ENCODE peak calls at places on chromosome 9, in six cellular contexts. A is A549, M is HepG2, R is K562, B is endothelial cell of umbilical vein, P is GM12878. O is an unnamed sample.

GRCh38 chr9:130371196-130371966 is 73.4 kb upstream of the ASS1 start:
- DNase-seq in R (no peak), A (no peak), B (no peak), M (no peak), P (no peak), O (no peak)

GRCh38 chr9:26800322-26800721 is 92.3 kb downstream of the CAAP1 start:
- DNase-seq in A (no peak), R (no peak), B (no peak), M (no peak), P (no peak), O (no peak)

GRCh38 chr9:84419203-84419602 is 78.6 kb upstream of the SLC28A3 start:
- DNase-seq in A (no peak), R (no peak), B (peak), P (no peak), M (no peak), O (peak)

GRCh38 chr9:121073038-121073437 is 1.7 kb upstream of the CNTRL start:
- DNase-seq in M (no peak), B (peak), A (no peak), R (no peak), P (no peak), O (peak)

GRCh38 chr9:105911104-105911911 is 217.0 kb downstream of the TMEM38B start:
- DNase-seq in P (no peak), B (no peak), A (no peak), M (peak), R (no peak), O (no peak)

GRCh38 chr9:36924071-36924470 is 110.0 kb downstream of the PAX5 start:
- DNase-seq in R (no peak), A (peak), M (peak), P (peak), B (peak), O (peak)

GRCh38 chr9:126301985-126302603 is 24.5 kb upstream of the MVB12B start:
- DNase-seq in R (peak), A (peak), M (peak), B (peak), P (no peak), O (peak)

GRCh38 chr9:121857941-121858340 is 206.5 kb downstream of the DAB2IP start:
- DNase-seq in R (no peak), M (no peak), A (no peak), B (no peak), P (no peak), O (no peak)

GRCh38 chr9:14618851-14619250 is 74.4 kb downstream of the ZDHHC21 start:
- DNase-seq in R (no peak), A (no peak), M (no peak), P (no peak), B (no peak), O (no peak)

GRCh38 chr9:35645736-35646582 is 4.8 kb downstream of the SIT1 start:
- DNase-seq in A (no peak), M (peak), P (no peak), R (peak), B (no peak), O (peak)

GRCh38 chr9:97501177-97501971 is at the start of gene TMOD1:
- DNase-seq in R (peak), M (peak), A (peak), B (peak), P (no peak), O (peak)
- TF ChIP-seq MYC in R (no peak), M (no peak), A (no peak), B (no peak), P (no peak), O (no peak)

GRCh38 chr9:107489687-107490605 is at the start of gene KLF4:
- DNase-seq in R (peak), M (peak), A (peak), B (peak), P (no peak), O (peak)
- TF ChIP-seq POLR2A in R (no peak), M (no peak), A (peak), B (peak), P (no peak), O (peak)

GRCh38 chr9:136138566-136138965 is 19.9 kb upstream of the TMEM250 start:
- DNase-seq in M (peak), P (no peak), A (no peak), R (peak), B (peak), O (peak)
- TF ChIP-seq MAX in M (no peak), P (no peak), A (no peak), R (no peak), B (no peak), O (no peak)

DNA sequence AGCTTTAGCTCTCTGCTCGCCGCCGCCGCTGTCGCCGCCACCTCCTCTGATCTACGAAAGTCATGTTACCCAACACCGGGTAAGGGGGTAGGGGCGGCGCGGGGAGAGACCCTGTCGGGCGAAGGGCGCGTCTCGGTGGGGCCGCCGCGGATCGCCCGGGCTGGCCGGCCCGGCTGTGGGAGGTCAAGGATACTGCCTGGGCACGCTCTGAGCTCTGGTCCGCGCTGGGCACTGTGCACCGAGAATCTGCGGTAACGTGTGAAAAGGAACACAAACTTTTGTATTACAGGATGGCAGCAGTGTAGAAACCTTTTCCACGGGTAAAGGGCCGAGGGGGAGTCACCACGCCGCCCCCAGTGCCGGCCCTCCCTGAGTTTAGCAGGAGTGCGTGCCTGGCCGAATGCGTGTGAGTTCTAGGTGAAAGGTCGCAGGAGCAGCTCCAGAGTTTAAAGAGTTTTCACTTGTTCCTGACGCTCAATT is at the start of gene HSDL2:
- DNase-seq in B (no peak), M (no peak), P (no peak), R (peak), A (peak), O (peak)
- TF ChIP-seq MYC in B (no peak), M (peak), P (no peak), R (no peak), A (no peak), O (no peak)

O was measured in NB4.